ENCODE peak calls at places on chromosomes 4 and X, in four cellular contexts. One of them, this sample, is unnamed.

GRCh38 chr4:184792334-184792733 is 33.4 kb downstream of the ACSL1 start:
- DNase-seq in adrenal gland: no peak
- DNase-seq in NB4: no peak
- DNase-seq in GM12878: no peak
- DNase-seq in this sample: no peak

GRCh38 chr4:879730-880079 is 52.4 kb downstream of the GAK start:
- DNase-seq in adrenal gland: peak; percentile 24
- DNase-seq in GM12878: peak; percentile 35
- DNase-seq in NB4: no peak
- DNase-seq in this sample: no peak

GRCh38 chr4:183335369-183335940 is 13.2 kb upstream of the CLDN24 start:
- DNase-seq in adrenal gland: no peak
- DNase-seq in NB4: peak; percentile 56
- DNase-seq in GM12878: no peak
- DNase-seq in this sample: peak; percentile 92

GRCh38 chr4:8616831-8617230 is 24.3 kb downstream of the CPZ start:
- DNase-seq in GM12878: no peak
- DNase-seq in NB4: no peak
- DNase-seq in adrenal gland: no peak
- DNase-seq in this sample: no peak

GRCh38 chrX:2336181-2336580 is 164.6 kb downstream of the DHRSX start:
- DNase-seq in adrenal gland: peak; percentile 20
- DNase-seq in GM12878: no peak
- DNase-seq in NB4: no peak
- DNase-seq in this sample: no peak

GRCh38 chr4:1578968-1579833 is 104.9 kb downstream of the FAM53A start:
- DNase-seq in GM12878: no peak
- DNase-seq in adrenal gland: peak; percentile 76
- DNase-seq in NB4: peak; percentile 63
- DNase-seq in this sample: peak; percentile 77

GRCh38 chrX:7149421-7149820 is 1.5 kb upstream of the PUDP start:
- DNase-seq in GM12878: no peak
- DNase-seq in adrenal gland: no peak
- DNase-seq in NB4: no peak
- DNase-seq in this sample: no peak

GRCh38 chr4:143346208-143346607 is 9.5 kb downstream of the GAB1 start:
- DNase-seq in NB4: no peak
- DNase-seq in adrenal gland: no peak
- DNase-seq in GM12878: no peak
- DNase-seq in this sample: no peak

GRCh38 chr4:2794707-2795557 is 2.0 kb downstream of the SH3BP2 start:
- DNase-seq in adrenal gland: peak; percentile 69
- DNase-seq in NB4: peak; percentile 74
- DNase-seq in GM12878: no peak
- DNase-seq in this sample: peak; percentile 86

GRCh38 chr4:17787315-17787714 is 5.9 kb upstream of the FAM184B start:
- DNase-seq in GM12878: no peak
- DNase-seq in NB4: no peak
- DNase-seq in adrenal gland: no peak
- DNase-seq in this sample: no peak

GRCh38 chrX:38304010-38304409 is 23.3 kb downstream of the RPGR start:
- DNase-seq in GM12878: no peak
- DNase-seq in adrenal gland: no peak
- DNase-seq in NB4: no peak
- DNase-seq in this sample: peak; percentile 61

GRCh38 chr4:85084371-85085170 is 118.1 kb upstream of the WDFY3 start:
- DNase-seq in NB4: peak; percentile 66
- DNase-seq in adrenal gland: peak; percentile 37
- DNase-seq in GM12878: no peak
- DNase-seq in this sample: peak; percentile 88

GRCh38 chrX:149372861-149373260 is 132.2 kb downstream of the IDS start:
- DNase-seq in adrenal gland: no peak
- DNase-seq in GM12878: no peak
- DNase-seq in NB4: no peak
- DNase-seq in this sample: no peak

GRCh38 chr4:190014771-190015537 is 12.1 kb downstream of the FRG2 start:
- DNase-seq in adrenal gland: no peak
- DNase-seq in GM12878: no peak
- DNase-seq in NB4: no peak
- DNase-seq in this sample: no peak

GRCh38 chrX:123975180-123975579 is 13.7 kb downstream of the STAG2 start:
- DNase-seq in adrenal gland: no peak
- DNase-seq in NB4: peak; percentile 18
- DNase-seq in GM12878: no peak
- DNase-seq in this sample: peak; percentile 39

GRCh38 chrX:51891821-51892551 is 1.4 kb upstream of the MAGED1 start:
- DNase-seq in NB4: peak; percentile 32
- DNase-seq in adrenal gland: peak; percentile 26
- DNase-seq in GM12878: no peak
- DNase-seq in this sample: peak; percentile 57

GRCh38 chr4:150127757-150128156 is 49.5 kb downstream of the DCLK2 start:
- DNase-seq in NB4: no peak
- DNase-seq in GM12878: no peak
- DNase-seq in adrenal gland: no peak
- DNase-seq in this sample: no peak

GRCh38 chr4:22514001-22514400 is 1.9 kb downstream of the ADGRA3 start:
- DNase-seq in adrenal gland: no peak
- DNase-seq in GM12878: no peak
- DNase-seq in NB4: no peak
- DNase-seq in this sample: peak; percentile 40

GRCh38 chr4:7347981-7348380 is 86.7 kb downstream of the PSAPL1 start:
- DNase-seq in NB4: no peak
- DNase-seq in adrenal gland: no peak
- DNase-seq in GM12878: no peak
- DNase-seq in this sample: no peak

GRCh38 chrX:25002658-25003015 is 13.1 kb downstream of the ARX start:
- DNase-seq in adrenal gland: no peak
- DNase-seq in GM12878: no peak
- DNase-seq in NB4: no peak
- DNase-seq in this sample: no peak

GRCh38 chr4:87219648-87220093 is 747 bp downstream of the KLHL8 start:
- DNase-seq in adrenal gland: peak; percentile 60
- DNase-seq in NB4: peak; percentile 76
- DNase-seq in GM12878: no peak
- DNase-seq in this sample: peak; percentile 51

GRCh38 chr4:29553842-29554241 is 1166.3 kb upstream of the PCDH7 start:
- DNase-seq in NB4: no peak
- DNase-seq in GM12878: no peak
- DNase-seq in adrenal gland: no peak
- DNase-seq in this sample: peak; percentile 16

GRCh38 chrX:154020500-154021115 is 906 bp upstream of the IRAK1 start:
- DNase-seq in adrenal gland: no peak
- DNase-seq in NB4: peak; percentile 63
- DNase-seq in GM12878: no peak
- DNase-seq in this sample: no peak

GRCh38 chrX:38166478-38167083 is 54.1 kb downstream of the SRPX start:
- DNase-seq in NB4: peak; percentile 39
- DNase-seq in GM12878: no peak
- DNase-seq in adrenal gland: peak; percentile 22
- DNase-seq in this sample: peak; percentile 41

GRCh38 chr4:76570141-76570989 is 135.3 kb downstream of the SHROOM3 start:
- DNase-seq in GM12878: no peak
- DNase-seq in NB4: no peak
- DNase-seq in adrenal gland: no peak
- DNase-seq in this sample: no peak

GRCh38 chr4:21507439-21507838 is 441.1 kb downstream of the KCNIP4 start:
- DNase-seq in GM12878: no peak
- DNase-seq in NB4: peak; percentile 32
- DNase-seq in adrenal gland: no peak
- DNase-seq in this sample: peak; percentile 45

GRCh38 chr4:10237131-10237530 is 120.5 kb upstream of the WDR1 start:
- DNase-seq in adrenal gland: no peak
- DNase-seq in GM12878: no peak
- DNase-seq in NB4: peak; percentile 0
- DNase-seq in this sample: no peak

GRCh38 chr4:66575024-66575696 is 904.9 kb upstream of the EPHA5 start:
- DNase-seq in GM12878: no peak
- DNase-seq in NB4: no peak
- DNase-seq in adrenal gland: peak; percentile 88
- DNase-seq in this sample: peak; percentile 83

GRCh38 chrX:46325312-46325877 is 219.8 kb downstream of the ZNF674 start:
- DNase-seq in GM12878: no peak
- DNase-seq in NB4: no peak
- DNase-seq in adrenal gland: peak; percentile 43
- DNase-seq in this sample: peak; percentile 58

GRCh38 chrX:132631579-132632232 is 142.9 kb upstream of the MBNL3 start:
- DNase-seq in NB4: peak; percentile 49
- DNase-seq in adrenal gland: no peak
- DNase-seq in GM12878: no peak
- DNase-seq in this sample: peak; percentile 48

GRCh38 chr4:60463846-60464502 is 736.2 kb upstream of the ADGRL3 start:
- DNase-seq in NB4: peak; percentile 41
- DNase-seq in GM12878: no peak
- DNase-seq in adrenal gland: no peak
- DNase-seq in this sample: no peak

GRCh38 chr4:105305019-105305836 is 158.6 kb downstream of the TET2 start:
- DNase-seq in GM12878: peak; percentile 50
- DNase-seq in NB4: no peak
- DNase-seq in adrenal gland: no peak
- DNase-seq in this sample: no peak

GRCh38 chrX:1244164-1245076 is 24.2 kb upstream of the CSF2RA start:
- DNase-seq in GM12878: no peak
- DNase-seq in NB4: peak; percentile 63
- DNase-seq in adrenal gland: no peak
- DNase-seq in this sample: no peak
- TF ChIP-seq CTCF in GM12878: peak; percentile 49
- TF ChIP-seq CTCF in NB4: peak; percentile 15
- TF ChIP-seq CTCF in adrenal gland: no peak
- TF ChIP-seq CTCF in this sample: no peak

GRCh38 chr4:122577808-122578781 is 42.8 kb downstream of the IL21 start:
- DNase-seq in NB4: peak; percentile 82
- DNase-seq in adrenal gland: peak; percentile 26
- DNase-seq in GM12878: no peak
- DNase-seq in this sample: peak; percentile 62

GRCh38 chr4:122576261-122577188 is 44.3 kb downstream of the IL21 start:
- DNase-seq in adrenal gland: no peak
- DNase-seq in GM12878: no peak
- DNase-seq in NB4: peak; percentile 46
- DNase-seq in this sample: peak; percentile 75

DNA sequence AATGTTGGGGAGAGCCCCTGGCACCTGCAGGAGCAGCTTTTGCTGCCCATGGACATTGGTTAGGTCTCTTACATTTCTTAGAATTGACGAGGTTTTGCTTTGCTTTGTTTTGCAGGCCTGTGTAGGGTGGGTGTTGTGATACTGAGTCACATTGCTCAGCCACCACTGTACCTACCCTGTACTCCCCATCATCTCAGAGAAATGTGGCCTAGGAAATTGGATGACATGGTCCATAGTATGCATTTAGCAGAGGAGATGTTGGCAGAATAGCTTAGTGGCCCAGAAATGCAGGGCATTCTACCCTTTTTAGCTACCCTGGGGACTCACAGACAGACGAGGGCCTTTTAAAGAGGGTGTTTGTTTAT is 43.7 kb downstream of the IL21 start:
- DNase-seq in adrenal gland: no peak
- DNase-seq in NB4: no peak
- DNase-seq in GM12878: no peak
- DNase-seq in this sample: no peak
- TF ChIP-seq CTCF in adrenal gland: no peak
- TF ChIP-seq CTCF in NB4: no peak
- TF ChIP-seq CTCF in GM12878: no peak
- TF ChIP-seq CTCF in this sample: no peak

DNA sequence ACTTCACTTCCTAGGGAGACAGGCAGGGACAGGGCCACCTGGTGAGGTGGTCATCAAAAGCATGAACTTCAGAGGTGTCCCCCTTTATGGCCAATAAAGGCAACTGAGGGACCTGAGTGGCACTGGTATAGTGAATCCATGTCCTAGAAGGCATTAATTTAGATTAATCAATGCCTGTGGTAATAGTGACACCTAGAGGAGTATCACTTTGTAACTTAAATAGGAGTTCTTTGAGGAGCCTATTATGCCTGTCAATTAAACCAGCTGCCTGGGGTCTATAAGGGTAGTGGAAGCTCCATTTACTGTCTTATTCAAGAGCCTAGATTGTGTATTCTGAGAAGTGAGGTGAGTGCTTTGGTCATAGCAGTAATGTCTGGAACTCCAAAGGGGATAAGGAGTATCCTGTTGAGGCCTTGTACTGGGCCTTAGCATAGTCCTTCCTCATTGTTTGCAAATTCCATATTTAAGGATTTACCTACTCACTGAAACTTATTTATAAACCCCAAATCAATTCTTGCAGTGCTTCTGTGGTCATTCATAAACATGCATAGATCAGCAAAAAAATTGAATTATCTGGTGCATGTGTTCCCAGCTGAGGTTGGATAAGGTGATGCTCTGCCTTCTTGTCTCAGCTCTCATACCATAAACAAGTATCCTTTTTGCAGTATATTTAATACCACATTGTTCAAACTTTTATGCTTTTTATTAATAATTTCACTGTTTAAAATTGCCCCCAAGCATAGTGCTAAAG is 213.8 kb upstream of the RADX start:
- DNase-seq in NB4: peak; percentile 14
- DNase-seq in GM12878: no peak
- DNase-seq in adrenal gland: no peak
- DNase-seq in this sample: peak; percentile 56
- TF ChIP-seq CTCF in NB4: no peak
- TF ChIP-seq CTCF in GM12878: peak; percentile 25
- TF ChIP-seq CTCF in adrenal gland: peak; percentile 22
- TF ChIP-seq CTCF in this sample: peak; percentile 28

GRCh38 chr4:94131212-94131611 is 76.5 kb upstream of the SMARCAD1 start:
- DNase-seq in NB4: no peak
- DNase-seq in adrenal gland: no peak
- DNase-seq in GM12878: no peak
- DNase-seq in this sample: no peak

GRCh38 chr4:94126669-94127068 is 81.0 kb upstream of the SMARCAD1 start:
- DNase-seq in NB4: peak; percentile 12
- DNase-seq in adrenal gland: no peak
- DNase-seq in GM12878: no peak
- DNase-seq in this sample: no peak

GRCh38 chr4:94127707-94128328 is 79.8 kb upstream of the SMARCAD1 start:
- DNase-seq in GM12878: no peak
- DNase-seq in NB4: peak; percentile 39
- DNase-seq in adrenal gland: no peak
- DNase-seq in this sample: peak; percentile 52
- TF ChIP-seq CTCF in GM12878: peak; percentile 49
- TF ChIP-seq CTCF in NB4: peak; percentile 18
- TF ChIP-seq CTCF in adrenal gland: peak; percentile 61
- TF ChIP-seq CTCF in this sample: peak; percentile 69

GRCh38 chrX:108168961-108169740 is 77.6 kb downstream of the ATG4A start:
- DNase-seq in NB4: no peak
- DNase-seq in adrenal gland: no peak
- DNase-seq in GM12878: no peak
- DNase-seq in this sample: no peak

GRCh38 chrX:108163333-108164082 is 71.9 kb downstream of the ATG4A start:
- DNase-seq in GM12878: no peak
- DNase-seq in adrenal gland: no peak
- DNase-seq in NB4: no peak
- DNase-seq in this sample: no peak

GRCh38 chrX:108167211-108167872 is 75.8 kb downstream of the ATG4A start:
- DNase-seq in adrenal gland: no peak
- DNase-seq in NB4: no peak
- DNase-seq in GM12878: no peak
- DNase-seq in this sample: peak; percentile 67

GRCh38 chrX:108162265-108162664 is 70.7 kb downstream of the ATG4A start:
- DNase-seq in adrenal gland: no peak
- DNase-seq in NB4: no peak
- DNase-seq in GM12878: no peak
- DNase-seq in this sample: no peak

GRCh38 chrX:108165349-108166111 is 74.0 kb downstream of the ATG4A start:
- DNase-seq in adrenal gland: no peak
- DNase-seq in GM12878: no peak
- DNase-seq in NB4: peak; percentile 16
- DNase-seq in this sample: peak; percentile 72
- TF ChIP-seq CTCF in adrenal gland: peak; percentile 27
- TF ChIP-seq CTCF in GM12878: peak; percentile 20
- TF ChIP-seq CTCF in NB4: peak; percentile 13
- TF ChIP-seq CTCF in this sample: peak; percentile 59